ENCODE peak calls at places on chromosomes 13 and 19, in five cellular contexts. S, T, J, K and N are unnamed samples.

GRCh38 chr13:111042661-111043226 is 72.4 kb upstream of the ARHGEF7 start:
- DNase-seq in J (no peak), T (peak; percentile 56), S (no peak), K (no peak), N (no peak)

GRCh38 chr19:56993851-56994250 is 125.9 kb upstream of the USP29 start:
- DNase-seq in T (no peak), J (no peak), K (no peak), S (no peak), N (no peak)

GRCh38 chr13:50731400-50731799 is 112.1 kb downstream of the DLEU7 start:
- DNase-seq in J (no peak), T (peak; percentile 65), S (no peak), K (no peak), N (peak; percentile 75)

GRCh38 chr13:58097831-58098230 is 466.3 kb downstream of the PCDH17 start:
- DNase-seq in T (peak; percentile 4), S (no peak), K (no peak), J (no peak), N (peak; percentile 10)

GRCh38 chr13:72643339-72643989 is 84.0 kb downstream of the MZT1 start:
- DNase-seq in J (no peak), K (peak; percentile 63), T (peak; percentile 85), S (no peak), N (peak; percentile 51)

GRCh38 chr13:40220299-40220935 is 446.0 kb downstream of the FOXO1 start:
- DNase-seq in T (peak; percentile 62), K (no peak), S (no peak), J (no peak), N (peak; percentile 13)

GRCh38 chr19:43957891-43958290 is 6.9 kb downstream of the ZNF221 start:
- DNase-seq in S (no peak), K (no peak), J (no peak), T (no peak), N (peak; percentile 56)

GRCh38 chr19:11373166-11373884 is 1.1 kb upstream of the SWSAP1 start:
- DNase-seq in S (peak; percentile 74), K (no peak), T (peak; percentile 95), J (peak; percentile 76), N (peak; percentile 32)

GRCh38 chr13:30319703-30320102 is 12.4 kb upstream of the KATNAL1 start:
- DNase-seq in J (no peak), T (no peak), S (no peak), K (no peak), N (no peak)

GRCh38 chr19:29259867-29260281 is 46.9 kb upstream of the UQCRFS1 start:
- DNase-seq in J (no peak), K (no peak), T (peak; percentile 16), S (no peak), N (no peak)

GRCh38 chr13:22278336-22278929 is 607.6 kb downstream of the FGF9 start:
- DNase-seq in T (peak; percentile 58), K (peak; percentile 67), J (peak; percentile 8), S (peak; percentile 49), N (peak; percentile 1)

GRCh38 chr19:3986260-3987041 is 1.2 kb upstream of the EEF2 start:
- DNase-seq in T (peak; percentile 87), J (peak; percentile 52), K (no peak), S (peak; percentile 81), N (peak; percentile 88)

GRCh38 chr19:54248016-54248601 is 5.5 kb upstream of the LILRA6 start:
- DNase-seq in J (no peak), T (peak; percentile 33), S (no peak), K (no peak), N (no peak)

GRCh38 chr13:24341439-24341838 is 32.1 kb downstream of the C1QTNF9 start:
- DNase-seq in J (no peak), T (no peak), K (no peak), S (no peak), N (peak; percentile 1)

GRCh38 chr13:48571121-48571901 is 38.4 kb upstream of the RCBTB2 start:
- DNase-seq in S (no peak), K (no peak), T (peak; percentile 38), J (no peak), N (peak; percentile 53)

GRCh38 chr13:31962661-31963345 is 68.8 kb upstream of the FRY start:
- DNase-seq in T (peak; percentile 26), S (no peak), K (no peak), J (no peak), N (peak; percentile 38)

GRCh38 chr13:21638319-21639282 is 32.3 kb upstream of the FGF9 start:
- DNase-seq in K (peak; percentile 53), J (peak; percentile 35), S (no peak), T (peak; percentile 72), N (peak; percentile 40)

GRCh38 chr13:30479154-30479553 is 13.4 kb upstream of the HMGB1 start:
- DNase-seq in J (no peak), K (no peak), T (no peak), S (no peak), N (no peak)

GRCh38 chr13:21297452-21297851 is 121.0 kb downstream of the MRPL57 start:
- DNase-seq in J (peak; percentile 30), S (no peak), K (no peak), T (no peak), N (peak; percentile 59)

GRCh38 chr19:45575216-45575615 is 9.4 kb downstream of the OPA3 start:
- DNase-seq in S (no peak), K (no peak), J (no peak), T (peak; percentile 8), N (peak; percentile 34)

GRCh38 chr19:51783373-51783772 is 11.6 kb upstream of the FPR3 start:
- DNase-seq in S (no peak), K (no peak), T (peak; percentile 97), J (no peak), N (no peak)

GRCh38 chr19:4971424-4971793 is 2.5 kb downstream of the KDM4B start:
- DNase-seq in S (peak; percentile 84), J (no peak), T (peak; percentile 66), K (peak; percentile 72), N (peak; percentile 40)

GRCh38 chr19:41774515-41774980 is 19.2 kb downstream of the CEACAM6 start:
- DNase-seq in S (no peak), K (no peak), T (no peak), J (no peak), N (no peak)

GRCh38 chr19:9939301-9939913 is 3.1 kb upstream of the OLFM2 start:
- DNase-seq in T (no peak), J (no peak), S (peak; percentile 37), K (no peak), N (peak; percentile 46)

GRCh38 chr19:10981496-10981895 is 20.7 kb downstream of the SMARCA4 start:
- DNase-seq in S (no peak), K (no peak), J (no peak), T (no peak), N (peak; percentile 60)

GRCh38 chr19:41753936-41754529 is 1.3 kb upstream of the CEACAM6 start:
- DNase-seq in J (peak; percentile 6), T (peak; percentile 50), S (peak; percentile 47), K (peak; percentile 79), N (peak; percentile 6)

GRCh38 chr13:21106089-21106488 is 44.7 kb upstream of the LATS2 start:
- DNase-seq in T (no peak), J (no peak), K (no peak), S (no peak), N (peak; percentile 37)

DNA sequence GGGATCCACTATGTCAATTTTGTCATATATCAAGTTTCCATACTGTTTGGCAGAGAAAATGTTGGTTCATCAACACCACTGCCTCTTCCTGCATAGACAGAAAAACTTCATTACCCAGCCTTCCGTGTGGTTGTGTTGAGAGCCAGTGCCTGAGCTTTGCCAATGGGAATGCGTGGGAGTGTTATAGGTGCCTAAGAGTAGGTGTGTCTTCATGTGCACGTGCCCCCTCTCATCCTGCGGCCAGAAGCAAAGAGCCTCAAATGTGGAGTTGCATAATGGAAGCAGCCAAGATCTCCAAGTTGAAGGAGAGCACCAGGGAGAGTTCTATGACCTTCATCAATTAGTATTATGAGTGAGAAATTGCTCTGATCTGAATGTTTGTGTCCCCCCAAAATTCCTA is 15.6 kb downstream of the CPB2 start:
- DNase-seq in S (no peak), J (no peak), T (no peak), K (no peak), N (no peak)
- H2BK12ac ChIP-seq in S (no peak overlapping the region), J (no peak overlapping the region), T (no peak overlapping the region), K (no peak overlapping the region), N (no peak overlapping the region)

GRCh38 chr13:37163626-37164365 is 58.3 kb upstream of the CSNK1A1L start:
- DNase-seq in T (no peak), J (no peak), K (no peak), S (no peak), N (no peak)
- H2BK12ac ChIP-seq in T (no peak overlapping the region), J (no peak overlapping the region), K (no peak overlapping the region), S (no peak overlapping the region), N (no peak overlapping the region)

GRCh38 chr13:83819156-83819555 is 63.1 kb downstream of the SLITRK1 start:
- DNase-seq in S (no peak), K (no peak), T (no peak), J (no peak), N (no peak)
- H2BK12ac ChIP-seq in S (no peak overlapping the region), K (no peak overlapping the region), T (no peak overlapping the region), J (no peak overlapping the region), N (no peak overlapping the region)

GRCh38 chr13:113471844-113472243 is 18.6 kb upstream of the ADPRHL1 start:
- DNase-seq in K (no peak), J (no peak), S (no peak), T (no peak), N (no peak)

GRCh38 chr13:113470073-113470472 is 16.8 kb upstream of the ADPRHL1 start:
- DNase-seq in S (no peak), T (no peak), K (no peak), J (no peak), N (no peak)

GRCh38 chr13:113475280-113475679 is 15.2 kb downstream of the DCUN1D2 start:
- DNase-seq in S (no peak), T (peak; percentile 85), J (no peak), K (no peak), N (no peak)

GRCh38 chr13:113474179-113474578 is 16.3 kb downstream of the DCUN1D2 start:
- DNase-seq in S (no peak), J (no peak), K (no peak), T (peak; percentile 95), N (peak; percentile 76)

DNA sequence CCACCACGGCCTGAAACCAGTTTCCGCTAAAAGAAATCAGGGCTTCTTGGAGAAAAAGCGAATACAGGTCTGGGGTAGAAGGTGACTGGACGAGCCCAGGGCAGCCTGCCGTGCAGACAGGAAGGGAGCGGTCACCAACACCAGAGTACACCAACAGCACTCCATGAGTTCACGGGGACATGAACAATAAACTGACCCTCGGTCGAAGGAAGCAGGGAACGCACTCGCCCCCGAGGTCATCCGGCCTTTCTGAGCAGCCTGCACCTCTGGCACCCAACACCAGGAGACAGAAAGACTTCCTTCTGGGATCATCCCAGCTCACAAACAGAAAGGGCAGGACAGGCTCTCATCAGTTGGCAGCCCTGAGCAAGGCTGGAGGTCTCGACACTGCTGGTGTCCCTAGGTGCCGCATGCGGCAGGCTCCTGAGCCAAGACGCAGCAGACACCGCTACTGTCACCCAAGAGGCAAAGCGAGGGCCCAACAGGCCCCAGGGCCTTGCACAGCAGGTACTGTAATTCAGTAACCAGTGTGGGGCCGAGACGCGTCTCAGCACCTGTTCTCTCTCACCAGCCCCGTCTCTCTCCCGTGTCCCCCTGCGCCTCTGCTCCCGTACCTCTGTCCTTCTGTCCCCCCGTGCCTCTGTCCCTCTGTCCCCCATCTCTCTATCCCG is 18.0 kb downstream of the DCUN1D2 start:
- DNase-seq in S (no peak), J (no peak), T (no peak), K (no peak), N (no peak)
- H2BK12ac ChIP-seq in S (no peak overlapping the region), J (no peak overlapping the region), T (no peak overlapping the region), K (no peak overlapping the region), N (no peak overlapping the region)

DNA sequence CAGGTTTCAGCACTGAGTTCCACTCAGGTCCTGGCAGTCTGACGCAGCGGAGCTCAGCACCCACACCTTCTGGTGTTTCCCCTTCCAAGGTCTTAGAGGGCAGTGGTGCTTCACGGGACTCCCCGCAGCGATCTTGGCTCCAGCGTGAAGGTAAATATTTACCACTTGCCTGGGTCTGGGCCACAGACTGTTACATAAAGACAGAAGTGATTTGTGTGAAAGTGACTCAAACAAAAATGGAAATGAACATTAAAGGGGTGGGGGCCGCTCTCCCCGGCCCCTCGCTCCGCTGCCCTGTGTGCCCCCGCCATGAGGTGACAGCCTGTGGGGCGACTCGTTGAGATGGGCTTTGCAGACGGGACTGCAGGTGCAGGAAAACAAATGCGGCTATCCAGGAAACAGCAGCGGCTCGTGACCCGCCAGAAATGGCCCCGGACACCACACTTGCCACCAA is 55.0 kb downstream of the GGACT start:
- DNase-seq in T (no peak), K (peak; percentile 45), J (no peak), S (no peak), N (no peak)
- H2BK12ac ChIP-seq in T (no peak overlapping the region), K (no peak overlapping the region), J (no peak overlapping the region), S (no peak overlapping the region), N (no peak overlapping the region)